ENCODE peak calls at places on chromosome 14, in four cellular contexts. Z is astrocyte, M is fibroblast of lung, W is mesenchymal stem cell. L is an unnamed sample.

GRCh38 chr14:97524579-97525319 is 727.6 kb downstream of the VRK1 start:
- DNase-seq in Z (no peak), M (peak; percentile 4), W (no peak), L (no peak)

GRCh38 chr14:26385302-26385701 is 212.5 kb downstream of the NOVA1 start:
- DNase-seq in Z (no peak), M (no peak), W (no peak), L (no peak)

GRCh38 chr14:89481167-89481566 is 64.1 kb upstream of the FOXN3 start:
- DNase-seq in Z (no peak), M (no peak), W (peak; percentile 37), L (no peak)

GRCh38 chr14:72560856-72561493 is 332.9 kb downstream of the DPF3 start:
- DNase-seq in Z (no peak), M (no peak), W (no peak), L (no peak)

GRCh38 chr14:90409209-90409730 is 12.4 kb downstream of the CALM1 start:
- DNase-seq in Z (peak; percentile 98), M (peak; percentile 99), W (peak; percentile 92), L (no peak)

GRCh38 chr14:24632761-24633160 is 1.2 kb downstream of the GZMB start:
- DNase-seq in Z (no peak), M (no peak), W (no peak), L (no peak)

GRCh38 chr14:63656194-63656593 is 14.5 kb upstream of the WDR89 start:
- DNase-seq in Z (no peak), M (no peak), W (no peak), L (no peak)

GRCh38 chr14:72513994-72514659 is 379.8 kb downstream of the DPF3 start:
- DNase-seq in Z (peak; percentile 36), M (peak; percentile 52), W (peak; percentile 65), L (peak; percentile 46)

GRCh38 chr14:79583738-79584405 is 627.4 kb downstream of the DIO2 start:
- DNase-seq in Z (peak; percentile 86), M (peak; percentile 87), W (peak; percentile 66), L (no peak)

GRCh38 chr14:45249847-45250575 is 3.0 kb downstream of the MIS18BP1 start:
- DNase-seq in Z (peak; percentile 89), M (peak; percentile 87), W (peak; percentile 99), L (no peak)

GRCh38 chr14:101405171-101405883 is 156.0 kb upstream of the DIO3 start:
- DNase-seq in Z (no peak), M (no peak), W (no peak), L (no peak)

GRCh38 chr14:59482471-59483331 is 1.5 kb downstream of the L3HYPDH start:
- DNase-seq in Z (peak; percentile 93), M (peak; percentile 95), W (peak; percentile 90), L (peak; percentile 71)

GRCh38 chr14:70884595-70885342 is 22.5 kb upstream of the PCNX1 start:
- DNase-seq in Z (no peak), M (peak; percentile 23), W (no peak), L (no peak)

GRCh38 chr14:70885343-70886014 is 21.8 kb upstream of the PCNX1 start:
- DNase-seq in Z (no peak), M (no peak), W (no peak), L (no peak)

GRCh38 chr14:70888151-70888499 is 19.1 kb upstream of the PCNX1 start:
- DNase-seq in Z (no peak), M (no peak), W (no peak), L (peak; percentile 26)

GRCh38 chr14:70887207-70888150 is 19.8 kb upstream of the PCNX1 start:
- DNase-seq in Z (peak; percentile 80), M (peak; percentile 82), W (peak; percentile 99), L (no peak)

DNA sequence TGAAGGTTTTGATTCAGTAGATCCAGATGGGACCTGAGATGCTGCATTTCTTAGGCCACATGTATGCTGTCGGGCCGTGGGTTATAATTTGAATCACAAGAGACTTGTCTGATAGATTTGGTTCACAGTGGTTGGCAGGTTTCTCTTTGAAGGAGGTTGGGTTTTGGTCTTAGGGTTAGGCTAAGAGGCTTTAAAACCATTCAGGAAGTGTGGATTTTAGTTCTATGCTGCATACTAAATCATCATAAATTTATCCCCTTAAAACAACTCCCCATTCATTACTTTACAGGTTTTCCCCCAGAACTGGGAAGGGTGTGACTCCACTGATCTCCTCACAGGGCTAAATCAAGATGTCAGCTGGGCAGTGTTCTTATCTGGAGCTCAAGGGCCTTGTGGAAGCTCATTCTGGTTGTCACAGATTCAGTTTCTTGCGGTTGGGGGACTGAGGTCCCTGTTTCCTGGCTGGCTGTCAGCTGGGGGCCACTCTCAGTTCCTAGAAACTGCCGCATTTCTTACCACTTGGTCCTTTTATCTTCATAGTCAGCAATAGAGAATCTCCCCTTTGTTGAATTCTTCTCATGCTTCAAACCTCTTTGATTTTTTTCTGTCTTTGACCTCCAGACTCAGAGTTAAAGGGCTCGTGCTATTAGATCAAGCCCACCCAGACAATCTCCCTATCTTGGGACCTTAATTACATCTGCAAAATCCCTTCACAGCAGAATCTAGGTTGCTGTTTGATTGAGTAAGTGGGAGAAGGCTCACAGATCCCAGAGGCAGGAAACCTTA is 20.6 kb upstream of the PCNX1 start:
- DNase-seq in Z (no peak), M (no peak), W (peak; percentile 51), L (peak; percentile 46)
- H3K9ac ChIP-seq in Z (no peak overlapping the region), M (no peak overlapping the region), W (peak overlapping the region; percentile 72), L (no peak overlapping the region)

DNA sequence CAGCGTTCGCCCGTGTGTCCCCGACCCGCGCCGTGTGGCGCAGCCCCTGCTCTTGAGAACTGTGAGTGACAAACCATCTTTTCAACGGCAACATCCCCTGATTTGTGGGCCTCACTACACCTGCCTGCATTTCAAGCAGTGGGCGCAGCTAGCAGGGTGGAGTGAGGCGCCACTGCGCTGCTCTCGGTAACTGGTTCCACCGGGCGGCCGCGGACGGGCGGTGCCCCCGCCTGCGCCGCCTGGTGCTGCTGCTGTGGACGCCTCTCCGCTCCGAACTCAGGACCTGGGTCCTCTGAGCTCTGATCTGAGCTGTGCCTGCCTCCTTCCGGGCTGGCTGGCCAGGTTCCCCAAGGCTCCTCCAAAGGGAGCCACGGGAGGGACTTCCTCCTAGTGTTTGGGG is 5.9 kb upstream of the DEGS2 start:
- DNase-seq in Z (no peak), M (no peak), W (no peak), L (peak; percentile 41)
- H3K27me3 ChIP-seq in Z (peaks cover 15% of the 10 kb centered on the region), M (peaks cover 6% of the 10 kb centered on the region), W (peaks cover 21% of the 10 kb centered on the region), L (peaks cover 6% of the 10 kb centered on the region)

DNA sequence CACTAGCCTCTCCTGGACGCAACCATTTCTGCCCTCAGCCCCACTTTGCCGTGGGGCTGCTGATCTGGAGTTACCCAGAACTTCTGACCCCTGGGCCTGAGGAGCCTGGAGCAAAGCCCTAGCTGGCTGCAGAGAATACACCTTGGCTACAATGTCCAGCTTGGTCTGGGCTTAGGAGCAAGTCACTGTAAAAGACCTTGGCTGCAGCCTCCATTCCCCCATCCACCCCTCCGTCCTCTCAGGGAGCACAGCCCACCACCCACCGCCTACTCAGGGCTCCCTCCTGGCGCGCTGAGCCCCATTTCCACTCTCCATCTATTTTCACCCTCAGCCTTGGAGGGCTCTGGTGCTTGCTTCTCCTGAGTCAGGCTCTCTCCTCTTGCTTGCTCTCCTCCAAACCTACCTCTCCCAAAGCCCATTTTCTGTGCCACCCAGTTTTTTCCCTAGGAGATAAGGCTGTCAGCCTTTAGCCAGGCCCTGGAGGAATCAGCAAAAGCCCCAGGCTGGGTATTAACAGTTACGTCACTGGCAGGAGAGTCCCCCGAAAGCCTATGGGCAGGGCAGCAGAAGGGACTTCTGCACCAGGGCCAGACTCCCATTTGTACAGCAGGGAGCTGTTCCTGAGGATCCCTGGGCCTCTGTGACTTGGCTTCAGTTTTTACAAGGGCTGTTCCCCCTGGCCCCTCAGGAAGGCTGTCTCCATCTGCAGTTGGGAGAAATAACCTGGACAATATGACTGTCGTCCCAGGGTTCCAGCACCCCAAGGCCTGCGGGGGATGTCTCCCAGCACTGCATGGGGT is 42.7 kb downstream of the ERH start:
- DNase-seq in Z (no peak), M (no peak), W (no peak), L (no peak)
- H3K9ac ChIP-seq in Z (peak overlapping the region; percentile 0), M (no peak overlapping the region), W (peak overlapping the region; percentile 76), L (no peak overlapping the region)

GRCh38 chr14:91573528-91573893 is 63.4 kb upstream of the PPP4R3A start:
- DNase-seq in Z (no peak), M (no peak), W (no peak), L (no peak)

GRCh38 chr14:91569301-91569700 is 59.2 kb upstream of the PPP4R3A start:
- DNase-seq in Z (no peak), M (no peak), W (no peak), L (no peak)

GRCh38 chr14:91568626-91569025 is 58.5 kb upstream of the PPP4R3A start:
- DNase-seq in Z (no peak), M (no peak), W (no peak), L (no peak)

GRCh38 chr14:91573894-91574837 is 64.1 kb upstream of the PPP4R3A start:
- DNase-seq in Z (peak; percentile 30), M (peak; percentile 52), W (peak; percentile 1), L (peak; percentile 43)

GRCh38 chr14:91570021-91570420 is 59.9 kb upstream of the PPP4R3A start:
- DNase-seq in Z (no peak), M (no peak), W (no peak), L (peak; percentile 68)
- H3K27me3 ChIP-seq in Z (no peaks in the 10 kb centered on the region), M (no peaks in the 10 kb centered on the region), W (peaks cover 17% of the 10 kb centered on the region), L (peaks cover 16% of the 10 kb centered on the region)

DNA sequence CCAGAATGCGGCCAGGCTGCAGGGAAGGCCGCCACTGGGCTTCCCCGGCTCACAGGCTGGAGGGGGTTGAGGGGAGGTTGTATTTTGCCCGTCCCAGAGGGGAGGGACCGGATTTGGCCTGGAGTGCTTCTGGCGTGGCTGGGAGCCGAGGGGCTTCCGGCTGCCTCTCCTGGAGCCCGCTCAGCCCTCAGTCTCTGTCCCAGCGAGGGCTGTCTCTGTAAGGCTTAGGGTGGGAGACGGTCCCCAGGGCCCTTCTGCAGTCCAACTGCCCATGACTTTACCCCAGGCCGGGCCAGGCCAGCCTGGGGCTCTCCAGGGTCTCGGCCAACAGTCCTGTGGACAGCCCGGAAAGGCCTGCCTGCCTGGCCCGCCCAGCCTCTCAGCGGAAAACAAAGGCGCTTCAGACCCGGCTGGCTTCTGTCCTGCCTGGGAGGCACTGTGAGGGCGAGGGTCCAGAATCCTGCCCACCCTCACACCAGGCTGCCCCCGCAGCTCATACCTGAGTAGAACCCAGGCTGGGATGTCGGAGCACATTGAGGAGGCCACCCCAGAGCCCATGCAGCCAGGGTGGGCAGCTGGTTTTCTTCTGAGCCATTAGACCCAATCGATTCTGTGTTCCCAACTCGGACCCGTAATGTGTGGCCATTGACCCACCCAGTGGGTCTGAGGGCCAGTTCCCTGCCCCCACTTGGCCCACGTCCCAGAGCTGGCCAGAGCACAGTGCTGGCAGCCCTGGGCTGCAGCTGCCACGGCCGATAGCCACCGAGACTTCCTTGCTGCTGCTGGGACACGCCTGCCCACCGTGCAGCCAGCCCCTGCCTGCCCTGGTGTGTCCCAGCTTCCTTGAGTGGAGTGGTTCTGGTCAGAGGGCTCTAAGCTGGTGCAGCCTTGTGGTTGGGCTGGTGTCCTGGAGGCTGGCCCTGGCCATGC is 1.6 kb downstream of the CRIP2 start:
- DNase-seq in Z (peak; percentile 43), M (peak; percentile 67), W (peak; percentile 65), L (peak; percentile 84)
- H3K9ac ChIP-seq in Z (peak overlapping the region; percentile 88), M (peak overlapping the region; percentile 93), W (peak overlapping the region; percentile 77), L (peak overlapping the region; percentile 74)

GRCh38 chr14:37598973-37599526 is 3.6 kb downstream of the TTC6 start:
- DNase-seq in Z (no peak), M (no peak), W (no peak), L (no peak)

GRCh38 chr14:37600880-37601741 is 5.7 kb downstream of the TTC6 start:
- DNase-seq in Z (no peak), M (no peak), W (no peak), L (no peak)

GRCh38 chr14:37598085-37598972 is 2.9 kb downstream of the TTC6 start:
- DNase-seq in Z (no peak), M (no peak), W (peak; percentile 1), L (no peak)

GRCh38 chr14:37601849-37602248 is 6.4 kb downstream of the TTC6 start:
- DNase-seq in Z (no peak), M (no peak), W (no peak), L (no peak)

GRCh38 chr14:37599527-37600368 is 4.3 kb downstream of the TTC6 start:
- DNase-seq in Z (no peak), M (no peak), W (peak; percentile 21), L (peak; percentile 55)
- H3K27me3 ChIP-seq in Z (peaks cover 92% of the 10 kb centered on the region), M (peaks cover 88% of the 10 kb centered on the region), W (peaks cover 95% of the 10 kb centered on the region), L (peaks cover 60% of the 10 kb centered on the region)

L was measured in mesendoderm.